ENCODE peak calls at places on chromosomes 5 and 9, in six cellular contexts. J is lung, H is choroid plexus epithelial cell, R is psoas muscle, P is OCI-LY7, Q is progenitor cell of endocrine pancreas. W is an unnamed sample.

GRCh38 chr9:89864731-89865130 is 259.9 kb downstream of the GADD45G start:
- DNase-seq in J (no peak), H (no peak), R (no peak), P (no peak), Q (no peak), W (no peak)

GRCh38 chr5:132459983-132460834 is 30.4 kb downstream of the IRF1 start:
- DNase-seq in J (peak; percentile 56), H (peak; percentile 61), R (no peak), P (peak; percentile 45), Q (no peak), W (no peak)

GRCh38 chr5:94468531-94468930 is 149.9 kb downstream of the KIAA0825 start:
- DNase-seq in J (no peak), H (no peak), R (no peak), P (no peak), Q (no peak), W (no peak)

GRCh38 chr5:106587-106986 is 14.6 kb downstream of the PLEKHG4B start:
- DNase-seq in J (no peak), H (no peak), R (no peak), P (no peak), Q (no peak), W (no peak)

GRCh38 chr9:89425921-89426388 is 72.0 kb downstream of the SEMA4D start:
- DNase-seq in J (no peak), H (no peak), R (peak; percentile 29), P (no peak), Q (no peak), W (no peak)

GRCh38 chr9:100473271-100474081 is 527 bp downstream of the TMEFF1 start:
- DNase-seq in J (no peak), H (peak; percentile 31), R (peak; percentile 53), P (peak; percentile 63), Q (peak; percentile 35), W (peak; percentile 79)

GRCh38 chr9:4371108-4371507 is 71.2 kb upstream of the GLIS3 start:
- DNase-seq in J (peak; percentile 30), H (peak; percentile 68), R (no peak), P (no peak), Q (no peak), W (no peak)

GRCh38 chr5:8831854-8832253 is 714.0 kb downstream of the SEMA5A start:
- DNase-seq in J (no peak), H (peak; percentile 37), R (no peak), P (no peak), Q (no peak), W (no peak)

GRCh38 chr5:79243224-79243623 is 7.3 kb downstream of the JMY start:
- DNase-seq in J (no peak), H (no peak), R (no peak), P (no peak), Q (no peak), W (no peak)

GRCh38 chr9:37380570-37380969 is 41.9 kb upstream of the GRHPR start:
- DNase-seq in J (no peak), H (no peak), R (no peak), P (no peak), Q (no peak), W (no peak)

GRCh38 chr5:98492258-98492657 is 281.2 kb upstream of the RGMB start:
- DNase-seq in J (no peak), H (no peak), R (no peak), P (no peak), Q (no peak), W (no peak)

GRCh38 chr5:53031695-53032096 is 42.5 kb downstream of the ITGA2 start:
- DNase-seq in J (no peak), H (peak; percentile 95), R (no peak), P (no peak), Q (no peak), W (peak; percentile 81)

GRCh38 chr9:6811436-6811835 is 53.7 kb downstream of the KDM4C start:
- DNase-seq in J (no peak), H (peak; percentile 16), R (no peak), P (no peak), Q (no peak), W (no peak)

GRCh38 chr9:131739988-131740648 is at the start of gene RAPGEF1:
- DNase-seq in J (peak; percentile 77), H (no peak), R (peak; percentile 90), P (peak; percentile 84), Q (peak; percentile 76), W (peak; percentile 59)

GRCh38 chr5:1343931-1344901 is 683 bp downstream of the CLPTM1L start:
- DNase-seq in J (no peak), H (peak; percentile 27), R (no peak), P (peak; percentile 42), Q (no peak), W (peak; percentile 40)

GRCh38 chr5:10406636-10407035 is 35.0 kb upstream of the ROPN1L start:
- DNase-seq in J (no peak), H (no peak), R (no peak), P (no peak), Q (no peak), W (no peak)

GRCh38 chr9:138020795-138021182 is 143.2 kb downstream of the CACNA1B start:
- DNase-seq in J (peak; percentile 22), H (no peak), R (peak; percentile 34), P (no peak), Q (no peak), W (no peak)

GRCh38 chr5:135120951-135121350 is 86.9 kb upstream of the PITX1 start:
- DNase-seq in J (no peak), H (no peak), R (peak; percentile 30), P (no peak), Q (no peak), W (no peak)

GRCh38 chr9:68750786-68751185 is 45.7 kb downstream of the PIP5K1B start:
- DNase-seq in J (no peak), H (no peak), R (no peak), P (no peak), Q (no peak), W (no peak)

GRCh38 chr5:132812123-132812948 is 766 bp upstream of the SOWAHA start:
- DNase-seq in J (no peak), H (no peak), R (no peak), P (no peak), Q (no peak), W (no peak)

GRCh38 chr5:64775288-64775687 is 6.6 kb downstream of the CWC27 start:
- DNase-seq in J (no peak), H (no peak), R (no peak), P (no peak), Q (no peak), W (no peak)

GRCh38 chr5:14286574-14287399 is 143.6 kb downstream of the TRIO start:
- DNase-seq in J (no peak), H (no peak), R (no peak), P (peak; percentile 65), Q (no peak), W (no peak)

GRCh38 chr5:56358703-56359428 is 125.7 kb upstream of the ANKRD55 start:
- DNase-seq in J (no peak), H (peak; percentile 54), R (no peak), P (no peak), Q (no peak), W (no peak)

GRCh38 chr5:148799737-148800527 is 26.5 kb upstream of the ADRB2 start:
- DNase-seq in J (no peak), H (no peak), R (no peak), P (no peak), Q (no peak), W (no peak)

GRCh38 chr5:90297045-90297764 is 112.4 kb downstream of the CETN3 start:
- DNase-seq in J (no peak), H (no peak), R (no peak), P (no peak), Q (no peak), W (no peak)

GRCh38 chr5:90289837-90290236 is 119.7 kb downstream of the CETN3 start:
- DNase-seq in J (no peak), H (peak; percentile 14), R (no peak), P (no peak), Q (no peak), W (peak; percentile 22)

GRCh38 chr5:90290648-90291047 is 118.9 kb downstream of the CETN3 start:
- DNase-seq in J (no peak), H (no peak), R (no peak), P (no peak), Q (no peak), W (no peak)

GRCh38 chr5:90293931-90294330 is 115.6 kb downstream of the CETN3 start:
- DNase-seq in J (no peak), H (peak; percentile 24), R (no peak), P (no peak), Q (no peak), W (peak; percentile 86)

DNA sequence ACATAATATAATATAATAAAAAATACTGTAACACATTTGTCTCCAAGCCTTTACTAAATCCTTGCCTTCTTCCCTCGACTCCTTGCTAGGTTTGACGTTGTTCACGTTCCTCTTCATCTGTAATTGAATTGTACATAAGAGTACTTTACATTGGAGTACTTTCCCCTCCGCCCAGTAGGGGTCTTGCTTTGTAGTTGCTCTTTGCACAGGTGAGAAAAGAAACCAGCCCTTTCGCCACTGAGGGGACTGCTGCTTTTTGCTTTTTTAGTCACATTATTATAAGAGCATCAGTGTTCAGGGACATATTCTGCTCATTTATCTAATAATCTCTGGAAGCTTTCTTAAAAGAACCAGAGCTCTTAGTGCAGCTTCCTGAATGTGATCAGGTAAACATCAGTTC is 115.0 kb downstream of the CETN3 start:
- DNase-seq in J (no peak), H (no peak), R (no peak), P (peak; percentile 5), Q (no peak), W (no peak)
- TF ChIP-seq CTCF in J (no peak), H (no peak), R (no peak), P (peak; percentile 51), Q (peak; percentile 37), W (no peak)

GRCh38 chr9:33290994-33291397 is 680 bp downstream of the NFX1 start:
- DNase-seq in J (no peak), H (no peak), R (no peak), P (no peak), Q (no peak), W (no peak)
- TF ChIP-seq CTCF in J (no peak), H (no peak), R (no peak), P (peak; percentile 48), Q (no peak), W (no peak)

DNA sequence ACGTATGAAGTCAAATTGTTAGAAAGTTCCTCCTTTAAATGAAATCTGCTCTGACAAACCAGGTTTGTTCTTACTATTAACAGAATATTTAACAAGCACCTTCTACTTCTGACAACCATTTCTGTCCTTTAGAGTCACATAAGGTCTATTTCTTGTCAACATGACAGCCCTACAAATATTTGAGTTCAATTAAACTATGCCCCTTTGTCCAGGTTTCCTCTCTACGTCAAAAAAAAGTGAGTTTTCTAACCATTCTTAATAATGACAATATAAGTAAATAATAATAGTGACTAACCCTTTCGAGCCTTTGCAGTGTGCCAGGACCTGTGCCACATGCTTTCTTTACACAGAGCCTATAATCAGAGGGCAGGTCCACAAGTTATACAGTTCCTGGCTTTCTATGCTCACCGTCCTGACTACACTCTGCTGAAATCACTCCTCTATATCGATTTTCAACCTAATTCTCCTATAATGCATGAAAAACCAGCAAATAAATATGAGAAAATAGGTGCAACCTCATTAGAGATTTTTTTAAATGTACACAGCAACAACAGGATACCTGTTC is 115.0 kb downstream of the CDK5RAP2 start:
- DNase-seq in J (no peak), H (no peak), R (no peak), P (no peak), Q (no peak), W (no peak)
- TF ChIP-seq CTCF in J (no peak), H (no peak), R (no peak), P (no peak), Q (no peak), W (no peak)

DNA sequence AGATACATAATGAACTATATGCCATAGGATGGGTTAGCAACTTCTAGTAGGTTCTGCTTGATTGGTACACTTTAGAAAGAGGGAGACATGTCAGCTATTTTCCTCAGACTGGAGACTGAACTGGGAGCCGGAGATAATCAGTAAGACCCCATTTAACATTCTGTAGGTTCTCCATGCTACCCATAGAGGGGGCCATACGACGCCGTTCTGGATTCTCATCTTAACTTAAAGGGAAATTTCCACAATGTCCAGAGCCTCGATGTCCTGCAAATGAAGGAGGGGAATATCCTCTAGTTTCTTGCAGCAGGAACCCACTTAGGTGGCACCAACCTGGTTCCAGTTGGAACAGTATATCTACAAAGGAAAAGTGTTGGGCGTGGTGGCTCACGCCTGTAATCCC is 22.3 kb upstream of the NPM1 start:
- DNase-seq in J (no peak), H (peak; percentile 67), R (no peak), P (peak; percentile 16), Q (no peak), W (peak; percentile 36)
- TF ChIP-seq CTCF in J (no peak), H (peak; percentile 73), R (no peak), P (peak; percentile 71), Q (peak; percentile 54), W (peak; percentile 51)

W was measured in cardiac muscle cell.